ENCODE peak calls at places on chromosomes 6 and 20, in nine cellular contexts. A, D, R, J, X, I, Q, Y and M are unnamed samples.

GRCh38 chr6:116616757-116617093 is 446 bp downstream of the RSPH4A start:
- DNase-seq in R (no peak), D (no peak), A (no peak), Y (no peak), Q (no peak), X (peak), J (no peak), I (peak), M (no peak)

GRCh38 chr20:37294262-37294981 is 5.0 kb downstream of the MANBAL start:
- DNase-seq in X (no peak), A (no peak), Y (peak), J (no peak), R (no peak), I (no peak), D (no peak), Q (no peak), M (no peak)

GRCh38 chr20:33490023-33490933 is at the start of gene CBFA2T2:
- DNase-seq in J (no peak), R (no peak), Q (peak), I (no peak), D (peak), Y (peak), A (peak), X (no peak), M (no peak)

GRCh38 chr6:98832282-98833100 is 1.9 kb upstream of the POU3F2 start:
- DNase-seq in Y (peak), A (peak), D (no peak), J (no peak), X (no peak), Q (peak), R (no peak), I (no peak), M (no peak)

GRCh38 chr20:10430000-10430466 is 4.0 kb downstream of the MKKS start:
- DNase-seq in Y (peak), X (no peak), J (no peak), D (no peak), A (no peak), Q (peak), R (no peak), I (no peak), M (no peak)

GRCh38 chr6:21064716-21065340 is 528.7 kb upstream of the SOX4 start:
- DNase-seq in R (no peak), A (peak), X (no peak), J (no peak), I (no peak), Q (no peak), D (no peak), Y (peak), M (no peak)

GRCh38 chr20:208937-209566 is 18.0 kb upstream of the DEFB129 start:
- DNase-seq in D (no peak), Q (peak), J (no peak), X (no peak), A (peak), R (no peak), Y (peak), I (no peak), M (no peak)

GRCh38 chr20:57139342-57140093 is 126.9 kb downstream of the BMP7 start:
- DNase-seq in I (no peak), Q (no peak), D (no peak), J (no peak), R (no peak), X (no peak), A (no peak), Y (no peak), M (no peak)

GRCh38 chr6:69825904-69826303 is 29.1 kb upstream of the LMBRD1 start:
- DNase-seq in I (no peak), X (no peak), D (no peak), A (peak), J (no peak), Y (no peak), Q (no peak), R (no peak), M (no peak)

GRCh38 chr6:136067731-136068341 is 182.3 kb downstream of the MTFR2 start:
- DNase-seq in X (no peak), A (no peak), D (no peak), Y (peak), Q (no peak), J (no peak), I (no peak), R (no peak), M (no peak)